ENCODE peak calls at places on chromosomes 6 and 20, in ten cellular contexts. One of them, this sample, is unnamed.

GRCh38 chr6:14396826-14397517 is 279.4 kb downstream of the CD83 start:
- DNase-seq in heart left ventricle: no peak
- DNase-seq in lower leg skin: no peak
- DNase-seq in pancreas: no peak
- DNase-seq in fibroblast of lung: peak
- DNase-seq in fibroblast of mammary gland: peak
- DNase-seq in lung: no peak
- DNase-seq in foreskin fibroblast: peak
- DNase-seq in left ventricle myocardium inferior: no peak
- DNase-seq in CD8-positive, alpha-beta T cell: no peak
- DNase-seq in this sample: no peak

GRCh38 chr6:113318553-113318952 is 538.6 kb upstream of the MARCKS start:
- DNase-seq in lower leg skin: no peak
- DNase-seq in left ventricle myocardium inferior: no peak
- DNase-seq in fibroblast of lung: peak
- DNase-seq in pancreas: no peak
- DNase-seq in heart left ventricle: no peak
- DNase-seq in foreskin fibroblast: no peak
- DNase-seq in lung: no peak
- DNase-seq in CD8-positive, alpha-beta T cell: no peak
- DNase-seq in fibroblast of mammary gland: no peak
- DNase-seq in this sample: no peak

GRCh38 chr6:45625191-45625664 is 247.5 kb upstream of the SUPT3H start:
- DNase-seq in fibroblast of lung: peak
- DNase-seq in foreskin fibroblast: peak
- DNase-seq in left ventricle myocardium inferior: no peak
- DNase-seq in pancreas: no peak
- DNase-seq in heart left ventricle: no peak
- DNase-seq in CD8-positive, alpha-beta T cell: no peak
- DNase-seq in fibroblast of mammary gland: peak
- DNase-seq in lower leg skin: no peak
- DNase-seq in lung: no peak
- DNase-seq in this sample: no peak

GRCh38 chr20:57965441-57965840 is 255.6 kb upstream of the PMEPA1 start:
- DNase-seq in lower leg skin: no peak
- DNase-seq in heart left ventricle: no peak
- DNase-seq in CD8-positive, alpha-beta T cell: no peak
- DNase-seq in lung: no peak
- DNase-seq in fibroblast of mammary gland: no peak
- DNase-seq in foreskin fibroblast: no peak
- DNase-seq in pancreas: no peak
- DNase-seq in fibroblast of lung: no peak
- DNase-seq in left ventricle myocardium inferior: no peak
- DNase-seq in this sample: no peak

GRCh38 chr20:41457173-41457857 is 90.7 kb upstream of the EMILIN3 start:
- DNase-seq in lower leg skin: no peak
- DNase-seq in left ventricle myocardium inferior: no peak
- DNase-seq in pancreas: no peak
- DNase-seq in fibroblast of lung: no peak
- DNase-seq in heart left ventricle: no peak
- DNase-seq in foreskin fibroblast: no peak
- DNase-seq in fibroblast of mammary gland: no peak
- DNase-seq in lung: no peak
- DNase-seq in CD8-positive, alpha-beta T cell: no peak
- DNase-seq in this sample: no peak

GRCh38 chr20:43969501-43969900 is 54.8 kb downstream of the TOX2 start:
- DNase-seq in lung: peak
- DNase-seq in pancreas: no peak
- DNase-seq in lower leg skin: no peak
- DNase-seq in foreskin fibroblast: no peak
- DNase-seq in heart left ventricle: no peak
- DNase-seq in fibroblast of mammary gland: no peak
- DNase-seq in left ventricle myocardium inferior: no peak
- DNase-seq in CD8-positive, alpha-beta T cell: no peak
- DNase-seq in fibroblast of lung: no peak
- DNase-seq in this sample: no peak

GRCh38 chr6:129717287-129717686 is 7.3 kb upstream of the ARHGAP18 start:
- DNase-seq in fibroblast of mammary gland: peak
- DNase-seq in lower leg skin: no peak
- DNase-seq in pancreas: no peak
- DNase-seq in left ventricle myocardium inferior: no peak
- DNase-seq in foreskin fibroblast: no peak
- DNase-seq in heart left ventricle: no peak
- DNase-seq in fibroblast of lung: peak
- DNase-seq in CD8-positive, alpha-beta T cell: no peak
- DNase-seq in lung: no peak
- DNase-seq in this sample: no peak

GRCh38 chr6:54299542-54300269 is 8.5 kb upstream of the TINAG start:
- DNase-seq in foreskin fibroblast: peak
- DNase-seq in heart left ventricle: no peak
- DNase-seq in CD8-positive, alpha-beta T cell: no peak
- DNase-seq in fibroblast of lung: no peak
- DNase-seq in lung: no peak
- DNase-seq in left ventricle myocardium inferior: no peak
- DNase-seq in fibroblast of mammary gland: peak
- DNase-seq in pancreas: no peak
- DNase-seq in lower leg skin: no peak
- DNase-seq in this sample: no peak

GRCh38 chr20:47713163-47713562 is 72.1 kb downstream of the SULF2 start:
- DNase-seq in CD8-positive, alpha-beta T cell: no peak
- DNase-seq in fibroblast of mammary gland: no peak
- DNase-seq in foreskin fibroblast: no peak
- DNase-seq in heart left ventricle: no peak
- DNase-seq in fibroblast of lung: no peak
- DNase-seq in pancreas: no peak
- DNase-seq in left ventricle myocardium inferior: no peak
- DNase-seq in lung: no peak
- DNase-seq in lower leg skin: no peak
- DNase-seq in this sample: no peak

GRCh38 chr20:63260943-63261807 is 6.9 kb upstream of the NKAIN4 start:
- DNase-seq in lung: no peak
- DNase-seq in fibroblast of mammary gland: no peak
- DNase-seq in heart left ventricle: no peak
- DNase-seq in pancreas: no peak
- DNase-seq in fibroblast of lung: peak
- DNase-seq in left ventricle myocardium inferior: no peak
- DNase-seq in CD8-positive, alpha-beta T cell: no peak
- DNase-seq in foreskin fibroblast: no peak
- DNase-seq in lower leg skin: no peak
- DNase-seq in this sample: no peak

GRCh38 chr6:52000064-52000463 is 87.3 kb downstream of the PKHD1 start:
- DNase-seq in pancreas: no peak
- DNase-seq in CD8-positive, alpha-beta T cell: no peak
- DNase-seq in foreskin fibroblast: no peak
- DNase-seq in heart left ventricle: no peak
- DNase-seq in fibroblast of lung: no peak
- DNase-seq in lower leg skin: no peak
- DNase-seq in left ventricle myocardium inferior: no peak
- DNase-seq in fibroblast of mammary gland: no peak
- DNase-seq in lung: no peak
- DNase-seq in this sample: no peak

GRCh38 chr6:144417686-144418085 is 132.6 kb downstream of the UTRN start:
- DNase-seq in CD8-positive, alpha-beta T cell: no peak
- DNase-seq in left ventricle myocardium inferior: no peak
- DNase-seq in lung: no peak
- DNase-seq in fibroblast of lung: no peak
- DNase-seq in lower leg skin: no peak
- DNase-seq in foreskin fibroblast: peak
- DNase-seq in pancreas: no peak
- DNase-seq in heart left ventricle: no peak
- DNase-seq in fibroblast of mammary gland: peak
- DNase-seq in this sample: no peak

GRCh38 chr6:167547751-167548150 is 222.9 kb downstream of the TTLL2 start:
- DNase-seq in lung: no peak
- DNase-seq in CD8-positive, alpha-beta T cell: no peak
- DNase-seq in fibroblast of mammary gland: no peak
- DNase-seq in foreskin fibroblast: no peak
- DNase-seq in heart left ventricle: no peak
- DNase-seq in left ventricle myocardium inferior: no peak
- DNase-seq in fibroblast of lung: peak
- DNase-seq in pancreas: no peak
- DNase-seq in lower leg skin: no peak
- DNase-seq in this sample: no peak

GRCh38 chr6:28603920-28604319 is 78.2 kb downstream of the GPX5 start:
- DNase-seq in lung: no peak
- DNase-seq in fibroblast of lung: no peak
- DNase-seq in lower leg skin: no peak
- DNase-seq in CD8-positive, alpha-beta T cell: no peak
- DNase-seq in pancreas: no peak
- DNase-seq in fibroblast of mammary gland: no peak
- DNase-seq in left ventricle myocardium inferior: no peak
- DNase-seq in heart left ventricle: no peak
- DNase-seq in foreskin fibroblast: no peak
- DNase-seq in this sample: no peak

GRCh38 chr6:28609672-28610071 is 84.0 kb downstream of the GPX5 start:
- DNase-seq in lower leg skin: no peak
- DNase-seq in foreskin fibroblast: no peak
- DNase-seq in CD8-positive, alpha-beta T cell: no peak
- DNase-seq in fibroblast of mammary gland: no peak
- DNase-seq in heart left ventricle: no peak
- DNase-seq in fibroblast of lung: no peak
- DNase-seq in pancreas: no peak
- DNase-seq in left ventricle myocardium inferior: no peak
- DNase-seq in lung: no peak
- DNase-seq in this sample: no peak

GRCh38 chr6:28607990-28608389 is 82.3 kb downstream of the GPX5 start:
- DNase-seq in left ventricle myocardium inferior: no peak
- DNase-seq in fibroblast of mammary gland: no peak
- DNase-seq in heart left ventricle: no peak
- DNase-seq in pancreas: no peak
- DNase-seq in lower leg skin: no peak
- DNase-seq in CD8-positive, alpha-beta T cell: no peak
- DNase-seq in fibroblast of lung: no peak
- DNase-seq in foreskin fibroblast: no peak
- DNase-seq in lung: no peak
- DNase-seq in this sample: no peak

DNA sequence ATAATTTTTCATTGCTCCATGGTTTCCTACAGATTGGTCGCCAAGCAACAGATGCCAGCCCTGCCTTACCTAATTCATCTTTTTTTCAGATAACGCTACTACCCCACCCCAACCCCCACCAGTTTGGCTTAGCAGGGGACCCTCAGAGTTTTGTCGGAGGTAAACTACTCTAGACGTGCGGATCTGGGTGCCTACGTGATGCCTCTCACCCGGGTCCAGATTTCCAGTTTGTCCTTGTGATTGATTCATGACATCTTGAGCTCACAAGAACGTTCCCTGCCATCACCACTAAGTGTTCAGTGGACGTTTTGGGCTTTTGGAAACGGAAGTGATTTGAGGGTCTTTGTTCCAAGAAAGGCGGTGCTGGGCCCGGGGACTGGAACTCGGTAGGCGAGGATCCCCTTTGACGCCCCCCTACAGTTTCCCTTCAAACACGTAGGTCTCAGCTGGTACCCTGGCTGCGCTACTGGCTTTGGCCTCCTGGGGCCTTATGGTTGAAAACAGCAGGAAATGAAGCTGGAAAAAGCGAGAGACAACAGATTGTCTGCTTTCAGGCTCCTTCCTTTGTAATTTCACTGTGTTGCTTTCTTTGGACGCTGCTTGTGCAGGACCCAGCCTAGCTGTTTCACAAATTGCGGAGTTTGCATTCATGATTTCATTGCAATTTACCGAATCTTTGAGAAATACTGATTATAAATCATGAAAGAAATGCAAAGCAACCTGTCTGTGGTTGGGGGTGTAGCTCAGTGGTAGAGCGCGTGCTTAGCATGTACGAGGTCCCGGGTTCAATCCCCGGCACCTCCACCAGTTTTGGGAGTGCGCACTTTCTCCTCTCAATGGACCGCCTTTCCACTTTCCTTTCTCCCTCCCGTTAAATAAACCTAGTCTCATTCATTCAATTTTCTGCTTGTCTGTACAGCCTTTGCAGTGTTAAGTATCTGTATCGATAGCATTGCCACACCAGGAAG is 81.0 kb downstream of the GPX5 start:
- DNase-seq in fibroblast of mammary gland: peak
- DNase-seq in left ventricle myocardium inferior: no peak
- DNase-seq in fibroblast of lung: peak
- DNase-seq in pancreas: no peak
- DNase-seq in lung: no peak
- DNase-seq in lower leg skin: no peak
- DNase-seq in CD8-positive, alpha-beta T cell: no peak
- DNase-seq in heart left ventricle: no peak
- DNase-seq in foreskin fibroblast: peak
- DNase-seq in this sample: no peak
- TF ChIP-seq CTCF in fibroblast of mammary gland: peak
- TF ChIP-seq CTCF in left ventricle myocardium inferior: no peak
- TF ChIP-seq CTCF in fibroblast of lung: peak
- TF ChIP-seq CTCF in pancreas: peak
- TF ChIP-seq CTCF in lung: no peak
- TF ChIP-seq CTCF in lower leg skin: no peak
- TF ChIP-seq CTCF in CD8-positive, alpha-beta T cell: no peak
- TF ChIP-seq CTCF in heart left ventricle: no peak
- TF ChIP-seq CTCF in foreskin fibroblast: peak
- TF ChIP-seq CTCF in this sample: peak

DNA sequence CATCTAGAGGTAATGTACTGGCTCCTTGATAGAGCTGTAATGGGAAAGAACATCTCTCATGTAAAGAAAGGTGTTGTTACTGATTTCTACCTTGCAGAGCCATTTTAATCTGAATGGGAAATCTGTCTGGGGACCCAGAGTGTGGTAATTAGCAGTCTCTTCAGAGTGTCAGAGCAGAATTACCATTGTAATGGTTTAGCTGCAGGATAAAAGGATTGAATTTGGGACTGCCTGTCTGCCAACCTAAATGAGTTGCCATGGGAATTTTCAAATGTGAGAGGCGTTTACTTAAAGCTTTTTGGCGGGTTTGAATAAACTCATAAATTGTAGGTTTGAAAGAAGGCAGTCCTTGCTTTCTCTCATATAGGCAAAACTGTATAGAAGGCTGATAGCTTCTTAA is 128.8 kb downstream of the QKI start:
- DNase-seq in left ventricle myocardium inferior: no peak
- DNase-seq in CD8-positive, alpha-beta T cell: no peak
- DNase-seq in foreskin fibroblast: no peak
- DNase-seq in lower leg skin: no peak
- DNase-seq in lung: no peak
- DNase-seq in fibroblast of lung: no peak
- DNase-seq in heart left ventricle: no peak
- DNase-seq in pancreas: no peak
- DNase-seq in fibroblast of mammary gland: no peak
- DNase-seq in this sample: no peak
- H3K4me3 ChIP-seq in left ventricle myocardium inferior: no peak
- H3K4me3 ChIP-seq in CD8-positive, alpha-beta T cell: no peak
- H3K4me3 ChIP-seq in foreskin fibroblast: no peak
- H3K4me3 ChIP-seq in lower leg skin: no peak
- H3K4me3 ChIP-seq in lung: no peak
- H3K4me3 ChIP-seq in fibroblast of lung: no peak
- H3K4me3 ChIP-seq in heart left ventricle: no peak
- H3K4me3 ChIP-seq in pancreas: no peak
- H3K4me3 ChIP-seq in fibroblast of mammary gland: no peak
- H3K4me3 ChIP-seq in this sample: no peak

GRCh38 chr6:47057830-47058540 is 15.9 kb upstream of the ADGRF1 start:
- DNase-seq in left ventricle myocardium inferior: no peak
- DNase-seq in lower leg skin: no peak
- DNase-seq in foreskin fibroblast: no peak
- DNase-seq in fibroblast of lung: no peak
- DNase-seq in lung: no peak
- DNase-seq in pancreas: no peak
- DNase-seq in CD8-positive, alpha-beta T cell: no peak
- DNase-seq in fibroblast of mammary gland: peak
- DNase-seq in heart left ventricle: no peak
- DNase-seq in this sample: no peak
- TF ChIP-seq CTCF in left ventricle myocardium inferior: no peak
- TF ChIP-seq CTCF in lower leg skin: no peak
- TF ChIP-seq CTCF in foreskin fibroblast: no peak
- TF ChIP-seq CTCF in fibroblast of lung: no peak
- TF ChIP-seq CTCF in lung: no peak
- TF ChIP-seq CTCF in pancreas: no peak
- TF ChIP-seq CTCF in CD8-positive, alpha-beta T cell: no peak
- TF ChIP-seq CTCF in fibroblast of mammary gland: no peak
- TF ChIP-seq CTCF in heart left ventricle: no peak
- TF ChIP-seq CTCF in this sample: no peak

GRCh38 chr6:20838113-20838512 is 303.9 kb downstream of the CDKAL1 start:
- DNase-seq in left ventricle myocardium inferior: no peak
- DNase-seq in lung: no peak
- DNase-seq in heart left ventricle: no peak
- DNase-seq in pancreas: no peak
- DNase-seq in lower leg skin: no peak
- DNase-seq in foreskin fibroblast: no peak
- DNase-seq in fibroblast of mammary gland: no peak
- DNase-seq in fibroblast of lung: no peak
- DNase-seq in CD8-positive, alpha-beta T cell: no peak
- DNase-seq in this sample: no peak
- H3K4me3 ChIP-seq in left ventricle myocardium inferior: no peak
- H3K4me3 ChIP-seq in lung: no peak
- H3K4me3 ChIP-seq in heart left ventricle: no peak
- H3K4me3 ChIP-seq in pancreas: no peak
- H3K4me3 ChIP-seq in lower leg skin: no peak
- H3K4me3 ChIP-seq in foreskin fibroblast: no peak
- H3K4me3 ChIP-seq in fibroblast of mammary gland: no peak
- H3K4me3 ChIP-seq in fibroblast of lung: no peak
- H3K4me3 ChIP-seq in CD8-positive, alpha-beta T cell: no peak
- H3K4me3 ChIP-seq in this sample: no peak

This sample was measured in breast epithelium.